ENCODE peak calls at places on chromosome 7, in seven cellular contexts. X is DMS153, Q is aorta, W is RPMI7951, I is NCI-H1092, B is astrocyte of the spinal cord, Y is T1000. R is an unnamed sample.
A peak's percentile ranks its signal among the peaks of the same experiment; 100 is the strongest.

GRCh38 chr7:54841772-54842707 is 83.0 kb upstream of the SEC61G start:
- DNase-seq in X (peak; percentile 2), B (peak; percentile 91), Q (no peak), W (peak; percentile 48), Y (no peak), I (no peak), R (peak; percentile 61)

GRCh38 chr7:73738220-73738611 is 386 bp downstream of the ABHD11 start:
- DNase-seq in X (no peak), Q (peak; percentile 89), B (peak; percentile 50), Y (no peak), W (peak; percentile 54), I (no peak), R (no peak)

GRCh38 chr7:83211685-83212084 is 49.0 kb upstream of the PCLO start:
- DNase-seq in Y (no peak), I (no peak), B (no peak), Q (no peak), W (no peak), X (no peak), R (no peak)

GRCh38 chr7:107966701-107967100 is 36.3 kb downstream of the LAMB1 start:
- DNase-seq in Q (no peak), I (peak; percentile 31), Y (no peak), X (peak; percentile 62), W (peak; percentile 94), B (peak; percentile 89), R (peak; percentile 82)

GRCh38 chr7:125363873-125364272 is 434.2 kb upstream of the POT1 start:
- DNase-seq in B (peak; percentile 50), Q (no peak), I (no peak), Y (no peak), X (no peak), W (no peak), R (peak; percentile 36)

GRCh38 chr7:125670926-125671572 is 741.4 kb upstream of the POT1 start:
- DNase-seq in Q (no peak), W (no peak), X (peak; percentile 3), I (peak; percentile 15), B (peak; percentile 50), Y (no peak), R (no peak)

GRCh38 chr7:152674860-152675760 is 831 bp downstream of the XRCC2 start:
- DNase-seq in Y (no peak), X (peak; percentile 65), Q (peak; percentile 36), W (peak; percentile 38), B (peak; percentile 4), I (peak; percentile 88), R (no peak)

GRCh38 chr7:7292085-7292484 is 109.7 kb downstream of the C1GALT1 start:
- DNase-seq in Y (no peak), I (no peak), B (no peak), X (no peak), W (no peak), Q (no peak), R (no peak)

GRCh38 chr7:66169616-66170015 is 35.5 kb upstream of the TPST1 start:
- DNase-seq in I (no peak), X (no peak), Y (no peak), Q (no peak), B (no peak), W (no peak), R (no peak)

GRCh38 chr7:142482899-142483658 is 225.2 kb upstream of the PRSS58 start:
- DNase-seq in X (no peak), Q (no peak), B (peak; percentile 51), W (peak; percentile 53), Y (no peak), I (no peak), R (no peak)

GRCh38 chr7:123492485-123492884 is 41.9 kb downstream of the IQUB start:
- DNase-seq in I (no peak), Y (no peak), Q (no peak), B (no peak), W (peak; percentile 2), X (no peak), R (no peak)

GRCh38 chr7:83359108-83359507 is 196.4 kb upstream of the PCLO start:
- DNase-seq in Y (no peak), B (no peak), X (no peak), Q (no peak), W (no peak), I (no peak), R (no peak)

GRCh38 chr7:104976966-104977636 is 36.9 kb upstream of the KMT2E start:
- DNase-seq in Q (no peak), X (no peak), B (no peak), I (no peak), W (no peak), Y (no peak), R (no peak)

GRCh38 chr7:123351506-123352225 is 151.9 kb upstream of the SLC13A1 start:
- DNase-seq in Y (no peak), W (no peak), X (no peak), Q (no peak), B (peak; percentile 4), I (no peak), R (no peak)

GRCh38 chr7:16918288-16918895 is 36.6 kb upstream of the AGR3 start:
- DNase-seq in X (peak; percentile 16), Y (no peak), Q (no peak), B (peak; percentile 74), I (peak; percentile 22), W (peak; percentile 47), R (no peak)

GRCh38 chr7:159027803-159028455 is 116.7 kb downstream of the VIPR2 start:
- DNase-seq in Y (no peak), W (no peak), I (peak; percentile 16), B (no peak), Q (no peak), X (peak; percentile 8), R (no peak)

GRCh38 chr7:99379043-99379577 is 4.6 kb downstream of the ARPC1B start:
- DNase-seq in B (peak; percentile 87), Y (peak; percentile 46), W (peak; percentile 94), X (no peak), I (no peak), Q (no peak), R (peak; percentile 80)

GRCh38 chr7:79240413-79240812 is 213.1 kb downstream of the MAGI2 start:
- DNase-seq in Y (no peak), Q (no peak), X (no peak), I (no peak), W (no peak), B (no peak), R (no peak)

GRCh38 chr7:136009488-136010079 is 32.4 kb upstream of the MTPN start:
- DNase-seq in Q (no peak), X (peak; percentile 34), Y (no peak), W (peak; percentile 46), B (peak; percentile 60), I (peak; percentile 47), R (peak; percentile 19)

GRCh38 chr7:1112109-1112508 is 24.2 kb downstream of the GPER1 start:
- DNase-seq in B (no peak), Q (peak; percentile 69), X (no peak), I (no peak), W (no peak), Y (no peak), R (no peak)

GRCh38 chr7:144513332-144513731 is 109.8 kb upstream of the NOBOX start:
- DNase-seq in W (no peak), I (peak; percentile 38), Y (no peak), B (no peak), Q (no peak), X (peak; percentile 6), R (no peak)

GRCh38 chr7:93307131-93307660 is 75.0 kb downstream of the VPS50 start:
- DNase-seq in W (no peak), I (no peak), X (no peak), Q (no peak), Y (no peak), B (peak; percentile 56), R (peak; percentile 62)

GRCh38 chr7:51430480-51431086 is 114.0 kb upstream of the COBL start:
- DNase-seq in Y (peak; percentile 24), Q (no peak), X (peak; percentile 56), I (peak; percentile 67), W (peak; percentile 45), B (peak; percentile 39), R (peak; percentile 2)

GRCh38 chr7:100837099-100837836 is 9.9 kb upstream of the EPHB4 start:
- DNase-seq in X (peak; percentile 81), I (peak; percentile 68), B (peak; percentile 93), Y (peak; percentile 62), Q (peak; percentile 96), W (peak; percentile 92), R (peak; percentile 57)

GRCh38 chr7:3056713-3057388 is 13.2 kb upstream of the CARD11 start:
- DNase-seq in Q (peak; percentile 60), W (no peak), I (peak; percentile 46), X (peak; percentile 84), B (no peak), Y (no peak), R (no peak)

GRCh38 chr7:55485501-55486171 is 86.7 kb downstream of the VOPP1 start:
- DNase-seq in W (no peak), B (no peak), I (no peak), Y (no peak), X (no peak), Q (no peak), R (no peak)

GRCh38 chr7:157548691-157549265 is 212.0 kb downstream of the DNAJB6 start:
- DNase-seq in I (no peak), W (no peak), Q (peak; percentile 59), Y (no peak), B (no peak), X (no peak), R (no peak)

GRCh38 chr7:82410461-82410860 is 33.1 kb downstream of the CACNA2D1 start:
- DNase-seq in X (peak; percentile 78), I (no peak), W (no peak), Q (no peak), B (no peak), Y (no peak), R (no peak)

GRCh38 chr7:80216996-80217842 is 82.6 kb downstream of the GNAI1 start:
- DNase-seq in I (no peak), Y (no peak), W (no peak), Q (no peak), X (no peak), B (no peak), R (no peak)

GRCh38 chr7:86598311-86598710 is 45.4 kb upstream of the GRM3 start:
- DNase-seq in B (no peak), X (no peak), Y (no peak), I (no peak), Q (peak; percentile 30), W (no peak), R (no peak)

GRCh38 chr7:90824386-90825307 is 228.5 kb downstream of the CDK14 start:
- DNase-seq in W (peak; percentile 27), I (no peak), Y (no peak), Q (no peak), X (no peak), B (peak; percentile 89), R (peak; percentile 63)